ENCODE peak calls at places on chromosomes 13 and 19, in six cellular contexts. H is endothelial cell; C is stimulated activated CD8-positive, alpha-beta memory T cell treated with anti-CD3 and anti-CD28 coated beads, Interleukin-4, amount 100 ng/mL, for 1 hour; L is GM10248; T is HS-5; K is SW480. P is an unnamed sample.
A peak's percentile ranks its signal among the peaks of the same experiment; 100 is the strongest.

GRCh38 chr13:47374741-47375140 is 477.9 kb upstream of the HTR2A start:
- DNase-seq in H (no peak), C (no peak), L (no peak), T (no peak), K (no peak), P (no peak)

GRCh38 chr13:113491418-113491883 is 940 bp upstream of the DCUN1D2 start:
- DNase-seq in H (peak; percentile 41), C (no peak), L (peak; percentile 32), T (no peak), K (peak; percentile 38), P (no peak)

GRCh38 chr19:49264258-49264657 is 60.7 kb downstream of the SLC6A16 start:
- DNase-seq in H (no peak), C (no peak), L (no peak), T (no peak), K (peak; percentile 47), P (no peak)

GRCh38 chr19:31252476-31252875 is 96.8 kb downstream of the TSHZ3 start:
- DNase-seq in H (no peak), C (no peak), L (no peak), T (no peak), K (no peak), P (no peak)

GRCh38 chr13:39451860-39452301 is 151.1 kb downstream of the LHFPL6 start:
- DNase-seq in H (peak; percentile 18), C (no peak), L (no peak), T (no peak), K (no peak), P (peak; percentile 55)

GRCh38 chr13:29457299-29457698 is 138.2 kb downstream of the SLC7A1 start:
- DNase-seq in H (no peak), C (no peak), L (no peak), T (peak; percentile 54), K (peak; percentile 92), P (no peak)

GRCh38 chr13:35566340-35566739 is 89.9 kb upstream of the MAB21L1 start:
- DNase-seq in H (no peak), C (no peak), L (peak; percentile 10), T (no peak), K (no peak), P (peak; percentile 80)

GRCh38 chr19:4909897-4910593 is 744 bp downstream of the UHRF1 start:
- DNase-seq in H (peak; percentile 86), C (peak; percentile 88), L (peak; percentile 98), T (peak; percentile 72), K (peak; percentile 83), P (peak; percentile 89)

GRCh38 chr19:44076325-44076724 is 4.4 kb downstream of the ZNF284 start:
- DNase-seq in H (no peak), C (no peak), L (no peak), T (no peak), K (no peak), P (no peak)

GRCh38 chr13:26941345-26942174 is 181.0 kb upstream of the GPR12 start:
- DNase-seq in H (no peak), C (no peak), L (no peak), T (no peak), K (peak; percentile 28), P (no peak)

GRCh38 chr19:11382898-11383705 is 1.0 kb downstream of the EPOR start:
- DNase-seq in H (peak; percentile 73), C (no peak), L (peak; percentile 67), T (no peak), K (peak; percentile 63), P (peak; percentile 47)

GRCh38 chr13:51803018-51803417 is 945 bp downstream of the DHRS12 start:
- DNase-seq in H (no peak), C (no peak), L (no peak), T (no peak), K (no peak), P (no peak)

GRCh38 chr19:8438236-8438635 is 6.5 kb upstream of the HNRNPM start:
- DNase-seq in H (no peak), C (no peak), L (no peak), T (no peak), K (no peak), P (no peak)

GRCh38 chr13:48833412-48833811 is 142.3 kb upstream of the FNDC3A start:
- DNase-seq in H (no peak), C (no peak), L (no peak), T (no peak), K (no peak), P (no peak)

GRCh38 chr13:87274209-87274819 is 396.9 kb upstream of the SLITRK5 start:
- DNase-seq in H (peak; percentile 61), C (no peak), L (peak; percentile 7), T (no peak), K (peak; percentile 49), P (peak; percentile 64)

GRCh38 chr13:73970413-73971055 is 163.7 kb downstream of the KLF12 start:
- DNase-seq in H (no peak), C (no peak), L (no peak), T (no peak), K (no peak), P (no peak)

GRCh38 chr13:113897161-113897560 is 33.3 kb upstream of the GAS6 start:
- DNase-seq in H (no peak), C (no peak), L (no peak), T (peak; percentile 89), K (peak; percentile 94), P (no peak)

GRCh38 chr13:97582170-97582569 is 148.2 kb downstream of the RAP2A start:
- DNase-seq in H (no peak), C (no peak), L (no peak), T (no peak), K (no peak), P (peak; percentile 83)

GRCh38 chr19:55116232-55117062 is 990 bp downstream of the PPP1R12C start:
- DNase-seq in H (no peak), C (peak; percentile 21), L (peak; percentile 76), T (peak; percentile 34), K (peak; percentile 28), P (peak; percentile 93)

GRCh38 chr13:45162821-45163220 is 38.0 kb downstream of the KCTD4 start:
- DNase-seq in H (no peak), C (no peak), L (no peak), T (peak; percentile 47), K (no peak), P (no peak)

GRCh38 chr19:31049431-31049830 is 299.8 kb downstream of the TSHZ3 start:
- DNase-seq in H (no peak), C (no peak), L (no peak), T (no peak), K (no peak), P (no peak)

GRCh38 chr13:46899801-46900200 is 2.9 kb upstream of the HTR2A start:
- DNase-seq in H (no peak), C (no peak), L (no peak), T (no peak), K (no peak), P (no peak)

GRCh38 chr13:27953671-27954405 is 15.3 kb downstream of the CDX2 start:
- DNase-seq in H (peak; percentile 99), C (peak; percentile 17), L (peak; percentile 89), T (no peak), K (peak; percentile 88), P (peak; percentile 52)

GRCh38 chr19:51311388-51312257 is at the start of gene IGLON5:
- DNase-seq in H (peak; percentile 72), C (no peak), L (no peak), T (no peak), K (no peak), P (no peak)

GRCh38 chr19:47190167-47190727 is 40.8 kb downstream of the BBC3 start:
- DNase-seq in H (no peak), C (peak; percentile 15), L (no peak), T (no peak), K (peak; percentile 99), P (no peak)

GRCh38 chr19:29537181-29537580 is 11.4 kb downstream of the VSTM2B start:
- DNase-seq in H (no peak), C (no peak), L (no peak), T (no peak), K (no peak), P (no peak)

GRCh38 chr13:112703449-112703848 is 13.6 kb downstream of the ATP11A start:
- DNase-seq in H (no peak), C (no peak), L (no peak), T (no peak), K (no peak), P (no peak)

GRCh38 chr19:41531438-41532311 is 44.3 kb upstream of the CEACAM21 start:
- DNase-seq in H (peak; percentile 16), C (peak; percentile 50), L (peak; percentile 76), T (no peak), K (peak; percentile 54), P (peak; percentile 98)

GRCh38 chr19:21568816-21569496 is 63.6 kb downstream of the ZNF429 start:
- DNase-seq in H (no peak), C (peak; percentile 84), L (peak; percentile 43), T (no peak), K (no peak), P (no peak)

GRCh38 chr13:96119921-96120320 is 30.0 kb downstream of the HS6ST3 start:
- DNase-seq in H (no peak), C (no peak), L (no peak), T (no peak), K (no peak), P (no peak)

GRCh38 chr19:57615346-57615745 is 1.3 kb downstream of the ZNF134 start:
- DNase-seq in H (no peak), C (no peak), L (no peak), T (no peak), K (no peak), P (no peak)

P was measured in Kasumi-1.